ENCODE peak calls at places on chromosomes 2 and 18, in seven cellular contexts. One of them, this sample, is unnamed.

GRCh38 chr18:79600141-79600540 is 79.5 kb upstream of the CTDP1 start:
- DNase-seq in transverse colon: peak; percentile 5
- DNase-seq in cardiac muscle cell: no peak
- DNase-seq in Caco-2: no peak
- DNase-seq in fibroblast of lung: no peak
- DNase-seq in AG04450: no peak
- DNase-seq in left ventricle myocardium inferior: peak; percentile 10
- DNase-seq in this sample: peak; percentile 22

GRCh38 chr2:225602205-225602604 is 202.7 kb downstream of the NYAP2 start:
- DNase-seq in AG04450: no peak
- DNase-seq in fibroblast of lung: no peak
- DNase-seq in transverse colon: no peak
- DNase-seq in left ventricle myocardium inferior: no peak
- DNase-seq in Caco-2: no peak
- DNase-seq in cardiac muscle cell: no peak
- DNase-seq in this sample: no peak

GRCh38 chr2:20428717-20429490 is 18.0 kb upstream of the RHOB start:
- DNase-seq in AG04450: no peak
- DNase-seq in Caco-2: no peak
- DNase-seq in fibroblast of lung: no peak
- DNase-seq in transverse colon: peak; percentile 2
- DNase-seq in cardiac muscle cell: no peak
- DNase-seq in left ventricle myocardium inferior: no peak
- DNase-seq in this sample: no peak

GRCh38 chr2:17191223-17191622 is 327.0 kb downstream of the RAD51AP2 start:
- DNase-seq in transverse colon: no peak
- DNase-seq in AG04450: no peak
- DNase-seq in cardiac muscle cell: no peak
- DNase-seq in fibroblast of lung: no peak
- DNase-seq in Caco-2: no peak
- DNase-seq in left ventricle myocardium inferior: no peak
- DNase-seq in this sample: no peak

GRCh38 chr18:23541349-23542093 is 38.2 kb downstream of the RMC1 start:
- DNase-seq in AG04450: no peak
- DNase-seq in fibroblast of lung: no peak
- DNase-seq in transverse colon: no peak
- DNase-seq in left ventricle myocardium inferior: no peak
- DNase-seq in Caco-2: no peak
- DNase-seq in cardiac muscle cell: peak; percentile 22
- DNase-seq in this sample: no peak

GRCh38 chr2:23669413-23670244 is 257.3 kb downstream of the ATAD2B start:
- DNase-seq in fibroblast of lung: peak; percentile 64
- DNase-seq in AG04450: no peak
- DNase-seq in left ventricle myocardium inferior: peak; percentile 85
- DNase-seq in Caco-2: no peak
- DNase-seq in transverse colon: peak; percentile 48
- DNase-seq in cardiac muscle cell: no peak
- DNase-seq in this sample: peak; percentile 82

GRCh38 chr2:98458207-98458606 is 13.5 kb downstream of the INPP4A start:
- DNase-seq in left ventricle myocardium inferior: no peak
- DNase-seq in fibroblast of lung: no peak
- DNase-seq in transverse colon: no peak
- DNase-seq in cardiac muscle cell: no peak
- DNase-seq in Caco-2: no peak
- DNase-seq in AG04450: no peak
- DNase-seq in this sample: no peak

GRCh38 chr2:32357545-32358482 is 991 bp downstream of the BIRC6 start:
- DNase-seq in cardiac muscle cell: peak; percentile 62
- DNase-seq in AG04450: no peak
- DNase-seq in fibroblast of lung: peak; percentile 38
- DNase-seq in Caco-2: peak; percentile 64
- DNase-seq in transverse colon: peak; percentile 45
- DNase-seq in left ventricle myocardium inferior: peak; percentile 32
- DNase-seq in this sample: peak; percentile 53

GRCh38 chr2:30981101-30981500 is 157.1 kb downstream of the GALNT14 start:
- DNase-seq in AG04450: no peak
- DNase-seq in cardiac muscle cell: no peak
- DNase-seq in transverse colon: no peak
- DNase-seq in left ventricle myocardium inferior: no peak
- DNase-seq in fibroblast of lung: no peak
- DNase-seq in Caco-2: no peak
- DNase-seq in this sample: no peak

GRCh38 chr2:226795281-226796011 is 4.2 kb downstream of the IRS1 start:
- DNase-seq in cardiac muscle cell: no peak
- DNase-seq in AG04450: no peak
- DNase-seq in left ventricle myocardium inferior: no peak
- DNase-seq in transverse colon: no peak
- DNase-seq in fibroblast of lung: peak; percentile 40
- DNase-seq in Caco-2: no peak
- DNase-seq in this sample: peak; percentile 26

GRCh38 chr2:205755923-205756322 is 73.6 kb downstream of the NRP2 start:
- DNase-seq in AG04450: no peak
- DNase-seq in transverse colon: no peak
- DNase-seq in fibroblast of lung: peak; percentile 34
- DNase-seq in Caco-2: no peak
- DNase-seq in left ventricle myocardium inferior: no peak
- DNase-seq in cardiac muscle cell: no peak
- DNase-seq in this sample: peak; percentile 26

GRCh38 chr2:192267484-192267883 is 72.8 kb upstream of the TMEFF2 start:
- DNase-seq in fibroblast of lung: peak; percentile 92
- DNase-seq in Caco-2: no peak
- DNase-seq in transverse colon: no peak
- DNase-seq in left ventricle myocardium inferior: no peak
- DNase-seq in AG04450: peak; percentile 53
- DNase-seq in cardiac muscle cell: no peak
- DNase-seq in this sample: no peak

GRCh38 chr2:96138146-96139145 is at the start of gene ASTL:
- DNase-seq in Caco-2: peak; percentile 86
- DNase-seq in fibroblast of lung: peak; percentile 38
- DNase-seq in cardiac muscle cell: peak; percentile 75
- DNase-seq in transverse colon: peak; percentile 87
- DNase-seq in left ventricle myocardium inferior: peak; percentile 5
- DNase-seq in AG04450: no peak
- DNase-seq in this sample: peak; percentile 68

GRCh38 chr18:27713037-27713726 is 463.7 kb downstream of the CDH2 start:
- DNase-seq in Caco-2: no peak
- DNase-seq in AG04450: no peak
- DNase-seq in fibroblast of lung: no peak
- DNase-seq in left ventricle myocardium inferior: no peak
- DNase-seq in transverse colon: no peak
- DNase-seq in cardiac muscle cell: peak; percentile 23
- DNase-seq in this sample: no peak

GRCh38 chr18:45084207-45084606 is 403.5 kb downstream of the SETBP1 start:
- DNase-seq in AG04450: no peak
- DNase-seq in Caco-2: no peak
- DNase-seq in transverse colon: no peak
- DNase-seq in left ventricle myocardium inferior: no peak
- DNase-seq in cardiac muscle cell: no peak
- DNase-seq in fibroblast of lung: no peak
- DNase-seq in this sample: no peak

GRCh38 chr2:48180557-48180956 is 274.3 kb upstream of the FBXO11 start:
- DNase-seq in left ventricle myocardium inferior: no peak
- DNase-seq in Caco-2: no peak
- DNase-seq in cardiac muscle cell: no peak
- DNase-seq in AG04450: no peak
- DNase-seq in transverse colon: no peak
- DNase-seq in fibroblast of lung: no peak
- DNase-seq in this sample: no peak

GRCh38 chr18:58669731-58670379 is 1.4 kb upstream of the MALT1 start:
- DNase-seq in fibroblast of lung: peak; percentile 25
- DNase-seq in left ventricle myocardium inferior: no peak
- DNase-seq in Caco-2: no peak
- DNase-seq in cardiac muscle cell: no peak
- DNase-seq in AG04450: no peak
- DNase-seq in transverse colon: no peak
- DNase-seq in this sample: no peak

GRCh38 chr2:10238991-10239485 is 63.7 kb upstream of the HPCAL1 start:
- DNase-seq in AG04450: no peak
- DNase-seq in Caco-2: no peak
- DNase-seq in left ventricle myocardium inferior: peak; percentile 9
- DNase-seq in cardiac muscle cell: no peak
- DNase-seq in fibroblast of lung: no peak
- DNase-seq in transverse colon: no peak
- DNase-seq in this sample: no peak

GRCh38 chr2:42770288-42771131 is 6.6 kb upstream of the OXER1 start:
- DNase-seq in transverse colon: no peak
- DNase-seq in Caco-2: peak; percentile 53
- DNase-seq in cardiac muscle cell: peak; percentile 82
- DNase-seq in fibroblast of lung: peak; percentile 29
- DNase-seq in AG04450: no peak
- DNase-seq in left ventricle myocardium inferior: no peak
- DNase-seq in this sample: no peak

GRCh38 chr18:47263197-47263827 is 11.9 kb upstream of the SKOR2 start:
- DNase-seq in AG04450: no peak
- DNase-seq in fibroblast of lung: no peak
- DNase-seq in Caco-2: no peak
- DNase-seq in left ventricle myocardium inferior: no peak
- DNase-seq in cardiac muscle cell: no peak
- DNase-seq in transverse colon: no peak
- DNase-seq in this sample: no peak

GRCh38 chr18:47263828-47264314 is 12.4 kb upstream of the SKOR2 start:
- DNase-seq in cardiac muscle cell: no peak
- DNase-seq in fibroblast of lung: no peak
- DNase-seq in Caco-2: no peak
- DNase-seq in transverse colon: no peak
- DNase-seq in left ventricle myocardium inferior: no peak
- DNase-seq in AG04450: no peak
- DNase-seq in this sample: no peak

GRCh38 chr18:47260924-47261701 is 9.7 kb upstream of the SKOR2 start:
- DNase-seq in transverse colon: no peak
- DNase-seq in AG04450: no peak
- DNase-seq in left ventricle myocardium inferior: no peak
- DNase-seq in fibroblast of lung: no peak
- DNase-seq in cardiac muscle cell: no peak
- DNase-seq in Caco-2: no peak
- DNase-seq in this sample: no peak

GRCh38 chr18:47261902-47262301 is 10.4 kb upstream of the SKOR2 start:
- DNase-seq in left ventricle myocardium inferior: no peak
- DNase-seq in Caco-2: no peak
- DNase-seq in cardiac muscle cell: no peak
- DNase-seq in AG04450: no peak
- DNase-seq in transverse colon: no peak
- DNase-seq in fibroblast of lung: no peak
- DNase-seq in this sample: no peak

GRCh38 chr18:47262397-47263196 is 11.1 kb upstream of the SKOR2 start:
- DNase-seq in left ventricle myocardium inferior: no peak
- DNase-seq in transverse colon: no peak
- DNase-seq in AG04450: no peak
- DNase-seq in cardiac muscle cell: no peak
- DNase-seq in Caco-2: no peak
- DNase-seq in fibroblast of lung: no peak
- DNase-seq in this sample: no peak
- H3K4me3 ChIP-seq in left ventricle myocardium inferior: no peak overlapping the region
- H3K4me3 ChIP-seq in transverse colon: no peak overlapping the region
- H3K4me3 ChIP-seq in AG04450: no peak overlapping the region
- H3K4me3 ChIP-seq in cardiac muscle cell: no peak overlapping the region
- H3K4me3 ChIP-seq in Caco-2: no peak overlapping the region
- H3K4me3 ChIP-seq in fibroblast of lung: no peak overlapping the region
- H3K4me3 ChIP-seq in this sample: no peak overlapping the region

DNA sequence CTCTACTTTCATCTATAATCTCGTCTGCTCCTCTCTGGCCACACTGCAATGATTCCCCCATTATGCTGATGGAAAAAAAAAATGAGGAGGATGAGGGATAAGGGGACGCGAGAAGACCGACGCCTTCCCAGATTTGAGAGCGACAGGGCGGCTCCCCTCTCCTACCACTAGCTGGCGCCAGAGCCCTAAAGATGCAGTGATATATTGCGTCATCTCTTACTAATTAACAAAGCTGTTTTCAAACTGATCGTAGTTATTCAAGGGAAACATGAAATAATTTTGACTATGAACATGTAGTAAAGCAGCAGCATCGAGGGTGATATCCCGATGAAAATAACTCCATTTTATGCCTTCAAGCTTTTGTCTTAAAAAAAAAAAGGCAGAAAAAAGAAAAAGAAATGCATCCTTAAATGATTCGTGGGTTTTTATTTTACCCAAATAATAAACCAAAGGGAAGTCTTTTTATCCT is 48.0 kb upstream of the HNRNPA3 start:
- DNase-seq in cardiac muscle cell: peak; percentile 88
- DNase-seq in left ventricle myocardium inferior: peak; percentile 80
- DNase-seq in Caco-2: peak; percentile 84
- DNase-seq in fibroblast of lung: peak; percentile 82
- DNase-seq in AG04450: no peak
- DNase-seq in transverse colon: peak; percentile 89
- DNase-seq in this sample: peak; percentile 80
- H3K4me3 ChIP-seq in cardiac muscle cell: no peak overlapping the region
- H3K4me3 ChIP-seq in left ventricle myocardium inferior: peak overlapping the region; percentile 62
- H3K4me3 ChIP-seq in Caco-2: peak overlapping the region; percentile 22
- H3K4me3 ChIP-seq in fibroblast of lung: peak overlapping the region; percentile 61
- H3K4me3 ChIP-seq in AG04450: peak overlapping the region; percentile 42
- H3K4me3 ChIP-seq in transverse colon: peak overlapping the region; percentile 41
- H3K4me3 ChIP-seq in this sample: peak overlapping the region; percentile 45

DNA sequence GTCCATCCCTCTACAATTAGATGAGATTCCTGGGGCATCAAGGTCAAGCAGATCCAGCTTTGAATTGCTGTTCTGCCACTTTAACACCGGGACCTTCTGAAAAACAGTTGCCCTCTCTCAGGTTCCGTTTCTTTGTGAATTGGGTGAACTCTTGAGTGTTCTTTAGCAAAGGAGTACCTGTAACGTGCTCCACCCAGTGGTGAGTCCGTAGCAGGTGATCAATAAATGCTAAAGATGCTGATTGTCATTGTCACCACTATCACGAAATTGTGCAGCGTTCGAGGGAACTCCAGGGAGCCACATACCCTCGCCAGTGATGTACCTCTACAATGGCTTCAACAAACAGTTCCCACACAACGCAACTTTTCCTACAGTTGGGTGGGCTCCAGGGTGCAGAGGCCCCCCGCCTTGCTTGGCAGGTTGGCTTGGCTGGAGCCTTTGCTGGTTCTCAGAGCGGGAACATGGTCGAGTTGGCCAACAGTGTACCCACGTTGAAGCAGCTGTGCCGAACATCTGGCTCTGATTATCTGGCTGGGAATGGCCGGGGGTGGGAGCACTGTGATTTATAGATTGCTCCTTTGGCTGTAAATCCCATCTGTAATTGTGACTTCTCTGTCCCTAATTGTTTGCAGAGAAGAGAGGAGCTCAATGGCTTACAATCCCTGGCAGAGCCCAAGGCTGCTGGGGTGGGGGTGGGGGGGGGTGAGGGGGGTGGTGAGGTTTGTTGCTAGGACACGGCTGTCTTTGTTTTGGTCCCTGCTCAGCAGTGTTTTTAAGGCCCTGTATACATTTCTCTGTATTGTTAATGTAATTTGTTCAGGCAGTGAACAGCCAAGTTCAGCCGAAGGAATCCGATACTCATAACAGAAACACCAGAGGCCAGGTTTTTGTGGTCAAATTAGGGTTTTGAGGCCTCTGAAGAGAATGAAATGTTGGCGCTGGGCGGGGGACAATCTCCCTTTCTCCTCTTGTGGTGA is 82.2 kb downstream of the TCF7L1 start:
- DNase-seq in left ventricle myocardium inferior: no peak
- DNase-seq in Caco-2: no peak
- DNase-seq in AG04450: peak; percentile 86
- DNase-seq in transverse colon: peak; percentile 12
- DNase-seq in fibroblast of lung: peak; percentile 95
- DNase-seq in cardiac muscle cell: no peak
- DNase-seq in this sample: no peak
- H3K4me3 ChIP-seq in left ventricle myocardium inferior: no peak overlapping the region
- H3K4me3 ChIP-seq in Caco-2: no peak overlapping the region
- H3K4me3 ChIP-seq in AG04450: peak overlapping the region; percentile 31
- H3K4me3 ChIP-seq in transverse colon: no peak overlapping the region
- H3K4me3 ChIP-seq in fibroblast of lung: no peak overlapping the region
- H3K4me3 ChIP-seq in cardiac muscle cell: no peak overlapping the region
- H3K4me3 ChIP-seq in this sample: no peak overlapping the region

GRCh38 chr2:132009874-132010521 is 151.8 kb downstream of the ANKRD30BL start:
- DNase-seq in cardiac muscle cell: peak; percentile 1
- DNase-seq in Caco-2: no peak
- DNase-seq in left ventricle myocardium inferior: no peak
- DNase-seq in AG04450: no peak
- DNase-seq in fibroblast of lung: no peak
- DNase-seq in transverse colon: no peak
- DNase-seq in this sample: no peak
- H3K4me3 ChIP-seq in cardiac muscle cell: peak overlapping the region; percentile 37
- H3K4me3 ChIP-seq in Caco-2: no peak overlapping the region
- H3K4me3 ChIP-seq in left ventricle myocardium inferior: peak overlapping the region; percentile 55
- H3K4me3 ChIP-seq in AG04450: no peak overlapping the region
- H3K4me3 ChIP-seq in fibroblast of lung: no peak overlapping the region
- H3K4me3 ChIP-seq in transverse colon: peak overlapping the region; percentile 40
- H3K4me3 ChIP-seq in this sample: peak overlapping the region; percentile 16

This sample was measured in heart left ventricle.